ENCODE peak calls at places on chromosomes 13 and 19, in six cellular contexts. A, J, M, V, F and D are unnamed samples.

GRCh38 chr19:55113570-55114039 is 3.8 kb downstream of the PPP1R12C start:
- DNase-seq in F (no peak), V (no peak), A (peak; percentile 95), J (peak; percentile 96), M (peak; percentile 77), D (no peak)

GRCh38 chr13:65719831-65720230 is 1510.3 kb downstream of the PCDH9 start:
- DNase-seq in M (no peak), F (no peak), A (peak; percentile 64), J (no peak), V (no peak), D (no peak)

GRCh38 chr13:40334031-40334430 is 332.4 kb downstream of the FOXO1 start:
- DNase-seq in F (no peak), M (no peak), J (no peak), V (no peak), A (no peak), D (no peak)

GRCh38 chr19:11041194-11041593 is 48.1 kb upstream of the LDLR start:
- DNase-seq in J (no peak), V (no peak), A (no peak), M (no peak), F (no peak), D (no peak)

GRCh38 chr13:29845440-29846056 is 4.9 kb downstream of the UBL3 start:
- DNase-seq in F (no peak), A (peak; percentile 33), V (no peak), M (no peak), J (peak; percentile 50), D (no peak)

GRCh38 chr13:112453874-112454647 is 77.9 kb downstream of the SPACA7 start:
- DNase-seq in A (no peak), J (no peak), M (no peak), V (no peak), F (no peak), D (no peak)

GRCh38 chr13:99731747-99732146 is 230.5 kb downstream of the TM9SF2 start:
- DNase-seq in J (no peak), A (no peak), M (no peak), F (no peak), V (no peak), D (no peak)

GRCh38 chr13:94312511-94313191 is 166.8 kb downstream of the DCT start:
- DNase-seq in F (no peak), A (no peak), V (no peak), J (peak; percentile 34), M (no peak), D (no peak)

GRCh38 chr13:49395416-49396277 is 48.2 kb downstream of the CAB39L start:
- DNase-seq in M (peak; percentile 32), V (no peak), F (no peak), J (no peak), A (no peak), D (no peak)

GRCh38 chr19:54275951-54276350 is 5.0 kb downstream of the LILRB2 start:
- DNase-seq in F (no peak), M (no peak), A (no peak), J (no peak), V (no peak), D (no peak)

GRCh38 chr13:113820813-113821651 is 42.8 kb downstream of the GAS6 start:
- DNase-seq in J (peak; percentile 98), A (peak; percentile 92), F (no peak), V (no peak), M (peak; percentile 30), D (no peak)

GRCh38 chr19:39516270-39516669 is 1.3 kb downstream of the SELENOV start:
- DNase-seq in A (no peak), V (no peak), F (no peak), M (no peak), J (no peak), D (no peak)